ENCODE peak calls at places on chromosomes 13 and 19, in eight cellular contexts. B is adrenal gland; L is stimulated activated CD4-positive, alpha-beta T cell treated with anti-CD3 and anti-CD28 coated beads, TNF-alpha, amount 100 ng/mL, for 1 hour; M is left lung; J is activated CD4-positive, alpha-beta T cell treated with anti-CD3 and anti-CD28 coated beads, Interleukin-2, amount 50 U/mL, for 24 hours; H is neural progenitor cell; R is stimulated activated naive CD8-positive, alpha-beta T cell treated with anti-CD3 and anti-CD28 coated beads, Interleukin-15, Interleukin-2, amounts not matched to agents 100 U/mL and 50 U/mL, for 24 hours; S is K562. O is an unnamed sample.

GRCh38 chr19:13987101-13987890 is 18.8 kb downstream of the RFX1 start:
- DNase-seq in R (no peak), M (peak), B (peak), S (no peak), H (no peak), L (no peak), J (no peak), O (peak)

GRCh38 chr13:64480206-64480605 is 2749.9 kb downstream of the PCDH9 start:
- DNase-seq in S (no peak), H (no peak), B (no peak), R (no peak), L (no peak), M (no peak), J (no peak), O (no peak)

GRCh38 chr19:14054721-14055120 is 7.2 kb downstream of the PALM3 start:
- DNase-seq in B (no peak), M (no peak), R (no peak), J (no peak), S (peak), H (no peak), L (no peak), O (no peak)

GRCh38 chr19:55579766-55580621 is 654 bp downstream of the ZNF579 start:
- DNase-seq in L (no peak), B (peak), R (no peak), H (peak), J (no peak), M (no peak), S (peak), O (no peak)

GRCh38 chr19:34282611-34283519 is 28.5 kb downstream of the GARRE1 start:
- DNase-seq in B (no peak), S (no peak), J (no peak), H (no peak), M (no peak), L (no peak), R (no peak), O (no peak)

GRCh38 chr13:106284358-106284757 is 251.1 kb downstream of the EFNB2 start:
- DNase-seq in J (no peak), M (no peak), L (no peak), H (no peak), S (no peak), B (no peak), R (no peak), O (no peak)

GRCh38 chr13:106331116-106331515 is 204.3 kb downstream of the EFNB2 start:
- DNase-seq in R (no peak), H (no peak), B (no peak), M (no peak), J (no peak), S (no peak), L (no peak), O (no peak)

GRCh38 chr13:48790199-48790598 is 136.5 kb downstream of the CYSLTR2 start:
- DNase-seq in M (no peak), J (no peak), S (no peak), L (no peak), R (no peak), B (no peak), H (no peak), O (no peak)

GRCh38 chr19:4970558-4971423 is 1.9 kb downstream of the KDM4B start:
- DNase-seq in S (peak), J (no peak), L (no peak), H (peak), B (peak), M (peak), R (no peak), O (no peak)

GRCh38 chr19:37943480-37943879 is 36.5 kb downstream of the SIPA1L3 start:
- DNase-seq in B (no peak), L (no peak), M (no peak), J (no peak), R (no peak), S (peak), H (no peak), O (no peak)

GRCh38 chr19:4088975-4089374 is 22.3 kb upstream of the ZBTB7A start:
- DNase-seq in S (peak), R (peak), H (no peak), J (no peak), B (no peak), M (no peak), L (no peak), O (peak)

GRCh38 chr19:49875801-49876421 is 1.2 kb downstream of the AKT1S1 start:
- DNase-seq in B (peak), J (no peak), S (peak), M (peak), R (peak), H (peak), L (peak), O (no peak)

GRCh38 chr13:98171806-98172569 is 5.1 kb downstream of the RNF113B start:
- DNase-seq in J (no peak), S (no peak), L (no peak), R (no peak), H (peak), M (no peak), B (peak), O (no peak)

GRCh38 chr19:19068659-19069509 is 5.1 kb downstream of the SLC25A42 start:
- DNase-seq in M (no peak), R (no peak), B (no peak), L (no peak), H (no peak), J (no peak), S (no peak), O (no peak)

GRCh38 chr13:26941345-26942174 is 181.0 kb upstream of the GPR12 start:
- DNase-seq in L (no peak), S (no peak), J (no peak), M (no peak), R (no peak), B (no peak), H (no peak), O (no peak)

GRCh38 chr13:65932587-65933239 is 1297.4 kb downstream of the PCDH9 start:
- DNase-seq in S (no peak), R (no peak), H (no peak), M (no peak), L (no peak), B (no peak), J (no peak), O (no peak)

GRCh38 chr13:111115841-111116500 is 861 bp downstream of the ARHGEF7 start:
- DNase-seq in J (no peak), H (peak), L (no peak), B (no peak), R (no peak), M (no peak), S (no peak), O (no peak)

GRCh38 chr13:110128546-110128945 is 178.4 kb downstream of the COL4A1 start:
- DNase-seq in R (no peak), B (no peak), J (no peak), H (no peak), M (no peak), S (no peak), L (no peak), O (no peak)

GRCh38 chr19:39351537-39352037 is 9.4 kb downstream of the SAMD4B start:
- DNase-seq in R (peak), M (no peak), L (no peak), H (no peak), S (peak), B (no peak), J (peak), O (no peak)

GRCh38 chr19:4049432-4049831 is 17.3 kb downstream of the ZBTB7A start:
- DNase-seq in R (no peak), B (peak), H (no peak), L (no peak), S (no peak), J (no peak), M (peak), O (no peak)

GRCh38 chr13:49098198-49098597 is 121.9 kb upstream of the MLNR start:
- DNase-seq in H (no peak), L (no peak), S (no peak), J (no peak), B (peak), R (no peak), M (no peak), O (no peak)

GRCh38 chr13:61766667-61767058 is 351.0 kb upstream of the PCDH20 start:
- DNase-seq in L (no peak), J (no peak), R (no peak), S (no peak), H (no peak), B (no peak), M (peak), O (no peak)

GRCh38 chr19:3443840-3444694 is 36.3 kb downstream of the SMIM24 start:
- DNase-seq in L (no peak), B (no peak), S (no peak), J (no peak), H (peak), M (peak), R (no peak), O (no peak)

GRCh38 chr13:66969291-66969690 is 260.8 kb downstream of the PCDH9 start:
- DNase-seq in H (no peak), M (no peak), J (no peak), S (no peak), B (no peak), R (no peak), L (no peak), O (no peak)

O was measured in KG1.